ENCODE peak calls at places on chromosomes 11 and 22, in seven cellular contexts. U is RWPE2; D is nucleus accumbens; Y is uterus; F is RWPE1; V is lower leg skin; J is CD4-positive, alpha-beta memory T cell. M is an unnamed sample.

GRCh38 chr11:87212891-87213290 is 175.2 kb downstream of the TMEM135 start:
- DNase-seq in U (no peak), D (no peak), Y (no peak), F (no peak), V (no peak), J (no peak), M (no peak)

GRCh38 chr11:119195680-119196079 is 10.4 kb downstream of the NHERF4 start:
- DNase-seq in U (no peak), D (no peak), Y (no peak), F (peak), V (no peak), J (no peak), M (no peak)

GRCh38 chr11:113278925-113279324 is 35.5 kb upstream of the TTC12 start:
- DNase-seq in U (no peak), D (no peak), Y (no peak), F (no peak), V (no peak), J (no peak), M (no peak)

GRCh38 chr11:23620617-23621016 is 760.3 kb upstream of the CCDC179 start:
- DNase-seq in U (no peak), D (no peak), Y (no peak), F (no peak), V (no peak), J (no peak), M (no peak)

GRCh38 chr22:23144432-23144831 is 845 bp upstream of the RAB36 start:
- DNase-seq in U (no peak), D (no peak), Y (no peak), F (no peak), V (no peak), J (no peak), M (no peak)

GRCh38 chr11:79437981-79438630 is 2.7 kb downstream of the TENM4 start:
- DNase-seq in U (peak), D (no peak), Y (no peak), F (peak), V (no peak), J (no peak), M (no peak)

GRCh38 chr22:18110194-18110943 is at the start of gene TUBA8:
- DNase-seq in U (no peak), D (no peak), Y (peak), F (peak), V (peak), J (no peak), M (peak)

GRCh38 chr22:30291334-30291892 is 2.1 kb upstream of the CASTOR1 start:
- DNase-seq in U (no peak), D (no peak), Y (no peak), F (no peak), V (no peak), J (no peak), M (no peak)

GRCh38 chr11:8243458-8243857 is 20.2 kb downstream of the LMO1 start:
- DNase-seq in U (no peak), D (no peak), Y (no peak), F (no peak), V (no peak), J (no peak), M (no peak)

GRCh38 chr11:118401880-118402590 is 629 bp downstream of the ATP5MG start:
- DNase-seq in U (no peak), D (no peak), Y (no peak), F (peak), V (no peak), J (no peak), M (no peak)

GRCh38 chr11:115518983-115519382 is 14.8 kb upstream of the CADM1 start:
- DNase-seq in U (no peak), D (no peak), Y (no peak), F (no peak), V (no peak), J (no peak), M (no peak)

GRCh38 chr11:72984448-72985077 is 157.6 kb downstream of the FCHSD2 start:
- DNase-seq in U (no peak), D (no peak), Y (no peak), F (no peak), V (no peak), J (no peak), M (no peak)

GRCh38 chr22:37095113-37095512 is 14.4 kb downstream of the TMPRSS6 start:
- DNase-seq in U (no peak), D (no peak), Y (no peak), F (no peak), V (no peak), J (no peak), M (no peak)

GRCh38 chr22:44119669-44120313 is 60.9 kb upstream of the PARVG start:
- DNase-seq in U (no peak), D (no peak), Y (no peak), F (no peak), V (no peak), J (no peak), M (no peak)

GRCh38 chr11:114678125-114679036 is at the start of gene NXPE2:
- DNase-seq in U (no peak), D (no peak), Y (no peak), F (peak), V (no peak), J (no peak), M (no peak)

GRCh38 chr22:43777204-43777671 is 34.9 kb downstream of the EFCAB6 start:
- DNase-seq in U (no peak), D (no peak), Y (peak), F (peak), V (peak), J (no peak), M (no peak)

GRCh38 chr22:20581503-20582170 is 74.2 kb downstream of the MED15 start:
- DNase-seq in U (peak), D (no peak), Y (no peak), F (no peak), V (no peak), J (no peak), M (no peak)

GRCh38 chr11:64562723-64563351 is 28.2 kb upstream of the SLC22A12 start:
- DNase-seq in U (no peak), D (no peak), Y (no peak), F (no peak), V (no peak), J (no peak), M (no peak)

GRCh38 chr11:123253909-123254308 is 58.9 kb upstream of the CLMP start:
- DNase-seq in U (no peak), D (no peak), Y (no peak), F (no peak), V (no peak), J (no peak), M (no peak)

GRCh38 chr11:110199184-110199981 is 97.0 kb downstream of the RDX start:
- DNase-seq in U (no peak), D (no peak), Y (no peak), F (no peak), V (no peak), J (no peak), M (no peak)

GRCh38 chr11:40403321-40403720 is 1056.1 kb downstream of the LRRC4C start:
- DNase-seq in U (no peak), D (no peak), Y (no peak), F (no peak), V (no peak), J (no peak), M (no peak)

GRCh38 chr11:80529722-80530121 is 1088.9 kb upstream of the TENM4 start:
- DNase-seq in U (no peak), D (no peak), Y (no peak), F (no peak), V (no peak), J (no peak), M (no peak)

GRCh38 chr11:96388891-96389603 is 665 bp downstream of the CCDC82 start:
- DNase-seq in U (no peak), D (no peak), Y (no peak), F (peak), V (no peak), J (no peak), M (no peak)

GRCh38 chr11:103544874-103545273 is 435.6 kb downstream of the DYNC2H1 start:
- DNase-seq in U (no peak), D (no peak), Y (no peak), F (no peak), V (no peak), J (no peak), M (no peak)

GRCh38 chr11:72191961-72192381 is at the start of gene FOLR1:
- DNase-seq in U (no peak), D (no peak), Y (no peak), F (no peak), V (no peak), J (no peak), M (no peak)

GRCh38 chr11:7592706-7593105 is 78.9 kb downstream of the PPFIBP2 start:
- DNase-seq in U (no peak), D (no peak), Y (no peak), F (peak), V (peak), J (no peak), M (no peak)

GRCh38 chr11:123235117-123235686 is 40.2 kb upstream of the CLMP start:
- DNase-seq in U (no peak), D (no peak), Y (peak), F (peak), V (no peak), J (peak), M (peak)

GRCh38 chr22:25366876-25367466 is 147.5 kb downstream of the CRYBB2 start:
- DNase-seq in U (peak), D (no peak), Y (no peak), F (no peak), V (no peak), J (no peak), M (no peak)

GRCh38 chr22:50531546-50532352 is 1.9 kb upstream of the TYMP start:
- DNase-seq in U (peak), D (no peak), Y (peak), F (no peak), V (peak), J (peak), M (peak)

GRCh38 chr22:35379146-35379993 is 1.5 kb upstream of the HMOX1 start:
- DNase-seq in U (no peak), D (no peak), Y (no peak), F (no peak), V (no peak), J (no peak), M (no peak)

GRCh38 chr11:60924110-60924905 is at the start of gene TMEM132A:
- DNase-seq in U (no peak), D (peak), Y (peak), F (peak), V (peak), J (no peak), M (no peak)

GRCh38 chr22:44103735-44104134 is 77.0 kb upstream of the PARVG start:
- DNase-seq in U (no peak), D (no peak), Y (no peak), F (no peak), V (no peak), J (no peak), M (no peak)

GRCh38 chr11:7637447-7638157 is 35.7 kb downstream of the CYB5R2 start:
- DNase-seq in U (no peak), D (no peak), Y (peak), F (peak), V (peak), J (no peak), M (no peak)